ENCODE peak calls at places on chromosomes 7 and 10, in six cellular contexts. F, R, K, U, C and L are unnamed samples.
A peak's percentile ranks its signal among the peaks of the same experiment; 100 is the strongest.

GRCh38 chr7:34886856-34887255 is 150.4 kb downstream of the DPY19L1 start:
- DNase-seq in F (no peak), R (no peak), K (no peak), U (no peak), C (no peak), L (no peak)

GRCh38 chr10:91843083-91843482 is 44.9 kb downstream of the TNKS2 start:
- DNase-seq in F (no peak), R (no peak), K (no peak), U (peak; percentile 16), C (no peak), L (no peak)

GRCh38 chr10:23293145-23293724 is 51.4 kb downstream of the C10orf67 start:
- DNase-seq in F (no peak), R (peak; percentile 59), K (peak; percentile 45), U (peak; percentile 65), C (peak; percentile 9), L (peak; percentile 43)

GRCh38 chr10:28938745-28939144 is 261.4 kb downstream of the BAMBI start:
- DNase-seq in F (no peak), R (no peak), K (no peak), U (no peak), C (peak; percentile 71), L (no peak)

GRCh38 chr7:37065779-37066271 is 341.5 kb upstream of the AOAH start:
- DNase-seq in F (no peak), R (peak; percentile 50), K (no peak), U (no peak), C (peak; percentile 44), L (no peak)

GRCh38 chr10:132518572-132519381 is 18.8 kb upstream of the INPP5A start:
- DNase-seq in F (peak; percentile 87), R (peak; percentile 86), K (no peak), U (no peak), C (no peak), L (peak; percentile 54)

GRCh38 chr10:68231106-68231901 is 609 bp downstream of the ATOH7 start:
- DNase-seq in F (peak; percentile 67), R (peak; percentile 87), K (peak; percentile 87), U (peak; percentile 80), C (peak; percentile 76), L (peak; percentile 92)

GRCh38 chr10:95517536-95518454 is 43.4 kb downstream of the SORBS1 start:
- DNase-seq in F (no peak), R (peak; percentile 76), K (no peak), U (no peak), C (peak; percentile 17), L (no peak)

GRCh38 chr10:24034571-24034970 is 174.4 kb upstream of the KIAA1217 start:
- DNase-seq in F (no peak), R (peak; percentile 6), K (no peak), U (no peak), C (no peak), L (no peak)

GRCh38 chr7:29265208-29265923 is 70.8 kb downstream of the CHN2 start:
- DNase-seq in F (no peak), R (no peak), K (no peak), U (peak; percentile 31), C (no peak), L (no peak)

GRCh38 chr7:46369933-46370654 is 449.0 kb upstream of the IGFBP3 start:
- DNase-seq in F (no peak), R (peak; percentile 22), K (no peak), U (no peak), C (peak; percentile 91), L (no peak)

GRCh38 chr7:118586248-118586647 is 361.7 kb downstream of the ANKRD7 start:
- DNase-seq in F (no peak), R (no peak), K (no peak), U (no peak), C (no peak), L (no peak)

GRCh38 chr10:1620803-1621202 is 116.5 kb downstream of the ADARB2 start:
- DNase-seq in F (no peak), R (no peak), K (no peak), U (no peak), C (no peak), L (no peak)

GRCh38 chr10:31477584-31477983 is 158.6 kb downstream of the ZEB1 start:
- DNase-seq in F (no peak), R (no peak), K (no peak), U (no peak), C (peak; percentile 15), L (no peak)

GRCh38 chr7:158019726-158020705 is 567.6 kb downstream of the PTPRN2 start:
- DNase-seq in F (no peak), R (no peak), K (no peak), U (no peak), C (no peak), L (no peak)

GRCh38 chr7:11831383-11831726 is 643 bp downstream of the THSD7A start:
- DNase-seq in F (no peak), R (no peak), K (no peak), U (no peak), C (no peak), L (no peak)

GRCh38 chr10:8051851-8052257 is 2.6 kb upstream of the GATA3 start:
- DNase-seq in F (no peak), R (peak; percentile 51), K (no peak), U (no peak), C (no peak), L (no peak)

GRCh38 chr10:72238392-72239175 is 22.5 kb upstream of the ASCC1 start:
- DNase-seq in F (no peak), R (no peak), K (no peak), U (no peak), C (no peak), L (no peak)

GRCh38 chr10:8614054-8614565 is 559.6 kb downstream of the GATA3 start:
- DNase-seq in F (no peak), R (no peak), K (no peak), U (no peak), C (no peak), L (no peak)

GRCh38 chr7:36863901-36864701 is 139.8 kb upstream of the AOAH start:
- DNase-seq in F (peak; percentile 10), R (peak; percentile 60), K (no peak), U (no peak), C (no peak), L (no peak)

GRCh38 chr7:107613948-107614347 is 33.9 kb downstream of the BCAP29 start:
- DNase-seq in F (no peak), R (no peak), K (no peak), U (no peak), C (no peak), L (no peak)

GRCh38 chr7:92517626-92518025 is 10.7 kb downstream of the PEX1 start:
- DNase-seq in F (no peak), R (no peak), K (no peak), U (no peak), C (peak; percentile 64), L (no peak)

GRCh38 chr7:136998495-136998894 is 130.0 kb downstream of the CHRM2 start:
- DNase-seq in F (no peak), R (no peak), K (no peak), U (no peak), C (peak; percentile 82), L (no peak)

GRCh38 chr10:126734015-126734414 is 63.5 kb upstream of the C10orf90 start:
- DNase-seq in F (no peak), R (no peak), K (no peak), U (no peak), C (peak; percentile 11), L (no peak)

GRCh38 chr10:42769173-42769572 is 13.4 kb upstream of the BMS1 start:
- DNase-seq in F (no peak), R (no peak), K (no peak), U (no peak), C (no peak), L (no peak)
- TF ChIP-seq CTCF in F (no peak), R (no peak), K (no peak), U (no peak), C (no peak), L (no peak)

GRCh38 chr10:59838390-59838789 is 68.0 kb downstream of the CCDC6 start:
- DNase-seq in F (no peak), R (no peak), K (no peak), U (no peak), C (no peak), L (no peak)

GRCh38 chr10:59830601-59831259 is 75.6 kb downstream of the CCDC6 start:
- DNase-seq in F (peak; percentile 46), R (peak; percentile 67), K (no peak), U (peak; percentile 37), C (peak; percentile 56), L (no peak)

GRCh38 chr10:59831658-59832503 is 74.5 kb downstream of the CCDC6 start:
- DNase-seq in F (no peak), R (peak; percentile 8), K (no peak), U (no peak), C (no peak), L (no peak)

GRCh38 chr10:59829601-59830000 is 76.3 kb upstream of the MRLN start:
- DNase-seq in F (no peak), R (no peak), K (peak; percentile 10), U (no peak), C (no peak), L (peak; percentile 28)

GRCh38 chr10:59833810-59834209 is 72.5 kb downstream of the CCDC6 start:
- DNase-seq in F (peak; percentile 38), R (no peak), K (peak; percentile 17), U (peak; percentile 31), C (no peak), L (no peak)
- TF ChIP-seq CTCF in F (no peak), R (no peak), K (no peak), U (peak; percentile 16), C (no peak), L (peak; percentile 39)

DNA sequence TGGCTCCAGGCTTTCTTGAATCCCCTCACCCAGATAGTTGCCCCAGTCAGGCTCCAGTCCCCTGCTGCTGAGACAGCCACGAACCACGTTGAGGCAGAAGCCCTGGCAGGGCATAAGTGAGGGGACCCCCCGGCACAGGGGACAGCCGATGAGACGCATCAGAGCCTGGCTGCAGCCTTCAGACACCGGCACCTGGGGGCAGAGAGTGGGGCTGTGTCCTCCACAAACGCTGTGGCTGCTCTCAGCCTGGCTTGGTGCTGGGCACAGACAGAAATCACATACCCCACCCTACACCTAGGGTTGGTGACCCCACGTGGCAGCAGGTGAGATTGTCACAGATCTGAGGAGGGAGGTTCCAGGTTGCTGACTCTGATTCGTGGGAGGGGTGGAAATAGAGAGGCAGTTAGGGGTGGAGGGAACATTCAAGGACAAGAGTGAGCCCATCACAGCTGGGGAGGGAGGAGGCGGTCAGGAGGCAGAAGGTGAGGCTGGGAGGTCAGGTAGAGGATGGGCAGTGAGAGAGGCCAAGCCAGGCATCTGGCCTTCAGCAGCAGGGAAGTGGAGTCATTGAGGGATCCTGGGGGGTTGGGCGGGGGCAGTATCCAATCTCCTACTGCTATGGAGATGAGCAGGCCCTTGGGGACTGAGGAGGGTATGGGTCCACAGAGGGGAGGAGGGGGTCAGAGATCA is 3.2 kb downstream of the GPC2 start:
- DNase-seq in F (no peak), R (no peak), K (no peak), U (no peak), C (no peak), L (peak; percentile 17)
- TF ChIP-seq CTCF in F (no peak), R (no peak), K (no peak), U (peak; percentile 13), C (no peak), L (no peak)

DNA sequence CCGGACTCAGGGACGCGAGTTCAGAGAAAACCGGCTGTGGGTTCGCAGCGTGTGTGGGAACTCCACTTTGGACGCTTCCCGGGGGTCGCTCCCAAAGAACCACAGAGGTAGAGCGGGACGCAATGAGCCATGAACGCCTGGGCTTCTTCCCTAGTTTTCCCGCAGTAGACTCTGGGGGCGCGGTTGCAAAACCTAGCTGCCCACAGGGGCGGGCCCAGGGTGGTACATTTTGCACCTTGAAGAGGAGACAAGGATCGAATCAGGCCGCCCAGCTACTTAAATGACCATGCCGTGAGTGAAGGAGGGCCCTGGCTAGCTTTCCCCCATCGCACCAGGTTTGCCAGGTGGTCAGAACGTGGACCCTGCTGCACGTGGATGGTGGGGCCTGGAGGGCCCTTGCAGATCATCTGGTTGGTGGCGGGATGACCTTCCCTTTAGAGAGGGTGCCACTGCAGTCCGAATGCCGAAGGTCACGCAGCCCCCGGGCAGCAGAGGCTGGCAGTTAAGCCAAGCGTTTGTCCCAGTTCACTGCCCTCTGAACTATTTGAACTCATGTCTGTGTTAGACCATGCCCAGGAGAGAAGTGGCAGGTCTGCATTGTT is 568 bp upstream of the SHTN1 start:
- DNase-seq in F (peak; percentile 9), R (peak; percentile 52), K (peak; percentile 27), U (no peak), C (no peak), L (peak; percentile 36)
- TF ChIP-seq CTCF in F (no peak), R (peak; percentile 23), K (no peak), U (no peak), C (peak; percentile 5), L (no peak)